ENCODE peak calls at places on chromosomes 5 and 9, in five cellular contexts. One of them, this sample, is unnamed.
A peak's percentile ranks its signal among the peaks of the same experiment; 100 is the strongest.

GRCh38 chr9:130426883-130427282 is 17.9 kb upstream of the ASS1 start:
- DNase-seq in GM04503: peak; percentile 41
- DNase-seq in stimulated activated CD4-positive, alpha-beta T cell treated with anti-CD3 and anti-CD28 coated beads, Interleukin-15, amount 100 ng/mL, for 24 hours: no peak
- DNase-seq in amniotic stem cell: no peak
- DNase-seq in ELR: peak; percentile 93
- DNase-seq in this sample: peak; percentile 7

GRCh38 chr9:99127372-99128132 is 22.6 kb downstream of the TGFBR1 start:
- DNase-seq in ELR: peak; percentile 82
- DNase-seq in GM04503: peak; percentile 49
- DNase-seq in stimulated activated CD4-positive, alpha-beta T cell treated with anti-CD3 and anti-CD28 coated beads, Interleukin-15, amount 100 ng/mL, for 24 hours: no peak
- DNase-seq in amniotic stem cell: peak; percentile 17
- DNase-seq in this sample: peak; percentile 56

GRCh38 chr5:132561601-132562000 is 4.8 kb downstream of the RAD50 start:
- DNase-seq in amniotic stem cell: no peak
- DNase-seq in GM04503: no peak
- DNase-seq in stimulated activated CD4-positive, alpha-beta T cell treated with anti-CD3 and anti-CD28 coated beads, Interleukin-15, amount 100 ng/mL, for 24 hours: peak; percentile 23
- DNase-seq in ELR: peak; percentile 10
- DNase-seq in this sample: no peak

GRCh38 chr5:127216143-127216542 is 74.5 kb upstream of the MEGF10 start:
- DNase-seq in GM04503: no peak
- DNase-seq in ELR: no peak
- DNase-seq in stimulated activated CD4-positive, alpha-beta T cell treated with anti-CD3 and anti-CD28 coated beads, Interleukin-15, amount 100 ng/mL, for 24 hours: no peak
- DNase-seq in amniotic stem cell: no peak
- DNase-seq in this sample: no peak

GRCh38 chr9:129317179-129318011 is 139.3 kb upstream of the IER5L start:
- DNase-seq in amniotic stem cell: no peak
- DNase-seq in GM04503: no peak
- DNase-seq in stimulated activated CD4-positive, alpha-beta T cell treated with anti-CD3 and anti-CD28 coated beads, Interleukin-15, amount 100 ng/mL, for 24 hours: peak; percentile 41
- DNase-seq in ELR: peak; percentile 58
- DNase-seq in this sample: peak; percentile 55

GRCh38 chr5:170195876-170196275 is 36.9 kb upstream of the C5orf58 start:
- DNase-seq in ELR: no peak
- DNase-seq in stimulated activated CD4-positive, alpha-beta T cell treated with anti-CD3 and anti-CD28 coated beads, Interleukin-15, amount 100 ng/mL, for 24 hours: no peak
- DNase-seq in GM04503: no peak
- DNase-seq in amniotic stem cell: no peak
- DNase-seq in this sample: no peak

GRCh38 chr9:30673132-30673531 is 1711.3 kb upstream of the ACO1 start:
- DNase-seq in GM04503: no peak
- DNase-seq in ELR: no peak
- DNase-seq in stimulated activated CD4-positive, alpha-beta T cell treated with anti-CD3 and anti-CD28 coated beads, Interleukin-15, amount 100 ng/mL, for 24 hours: no peak
- DNase-seq in amniotic stem cell: no peak
- DNase-seq in this sample: no peak

GRCh38 chr5:163437309-163438182 is at the start of gene CCNG1:
- DNase-seq in stimulated activated CD4-positive, alpha-beta T cell treated with anti-CD3 and anti-CD28 coated beads, Interleukin-15, amount 100 ng/mL, for 24 hours: peak; percentile 92
- DNase-seq in amniotic stem cell: peak; percentile 95
- DNase-seq in ELR: peak; percentile 98
- DNase-seq in GM04503: peak; percentile 79
- DNase-seq in this sample: peak; percentile 97

GRCh38 chr9:123763910-123764588 is 165.9 kb downstream of the DENND1A start:
- DNase-seq in stimulated activated CD4-positive, alpha-beta T cell treated with anti-CD3 and anti-CD28 coated beads, Interleukin-15, amount 100 ng/mL, for 24 hours: no peak
- DNase-seq in ELR: peak; percentile 75
- DNase-seq in GM04503: no peak
- DNase-seq in amniotic stem cell: peak; percentile 31
- DNase-seq in this sample: peak; percentile 87

GRCh38 chr9:13386935-13387667 is 107.6 kb upstream of the MPDZ start:
- DNase-seq in ELR: no peak
- DNase-seq in amniotic stem cell: no peak
- DNase-seq in stimulated activated CD4-positive, alpha-beta T cell treated with anti-CD3 and anti-CD28 coated beads, Interleukin-15, amount 100 ng/mL, for 24 hours: no peak
- DNase-seq in GM04503: peak; percentile 87
- DNase-seq in this sample: no peak

GRCh38 chr5:157866536-157866935 is 7.6 kb upstream of the CLINT1 start:
- DNase-seq in GM04503: no peak
- DNase-seq in amniotic stem cell: no peak
- DNase-seq in stimulated activated CD4-positive, alpha-beta T cell treated with anti-CD3 and anti-CD28 coated beads, Interleukin-15, amount 100 ng/mL, for 24 hours: no peak
- DNase-seq in ELR: no peak
- DNase-seq in this sample: no peak

GRCh38 chr5:54799645-54800044 is 185.7 kb downstream of the ESM1 start:
- DNase-seq in GM04503: no peak
- DNase-seq in ELR: no peak
- DNase-seq in amniotic stem cell: no peak
- DNase-seq in stimulated activated CD4-positive, alpha-beta T cell treated with anti-CD3 and anti-CD28 coated beads, Interleukin-15, amount 100 ng/mL, for 24 hours: no peak
- DNase-seq in this sample: no peak

GRCh38 chr9:131936929-131937328 is 142.7 kb downstream of the MED27 start:
- DNase-seq in stimulated activated CD4-positive, alpha-beta T cell treated with anti-CD3 and anti-CD28 coated beads, Interleukin-15, amount 100 ng/mL, for 24 hours: no peak
- DNase-seq in amniotic stem cell: no peak
- DNase-seq in GM04503: no peak
- DNase-seq in ELR: no peak
- DNase-seq in this sample: no peak

GRCh38 chr9:4026925-4027324 is 272.9 kb downstream of the GLIS3 start:
- DNase-seq in stimulated activated CD4-positive, alpha-beta T cell treated with anti-CD3 and anti-CD28 coated beads, Interleukin-15, amount 100 ng/mL, for 24 hours: no peak
- DNase-seq in GM04503: no peak
- DNase-seq in ELR: no peak
- DNase-seq in amniotic stem cell: no peak
- DNase-seq in this sample: no peak

GRCh38 chr9:102796244-102796643 is 198.9 kb upstream of the CYLC2 start:
- DNase-seq in GM04503: no peak
- DNase-seq in amniotic stem cell: no peak
- DNase-seq in ELR: no peak
- DNase-seq in stimulated activated CD4-positive, alpha-beta T cell treated with anti-CD3 and anti-CD28 coated beads, Interleukin-15, amount 100 ng/mL, for 24 hours: no peak
- DNase-seq in this sample: no peak

GRCh38 chr5:64534033-64534432 is 28.2 kb downstream of the RGS7BP start:
- DNase-seq in stimulated activated CD4-positive, alpha-beta T cell treated with anti-CD3 and anti-CD28 coated beads, Interleukin-15, amount 100 ng/mL, for 24 hours: no peak
- DNase-seq in GM04503: no peak
- DNase-seq in ELR: no peak
- DNase-seq in amniotic stem cell: no peak
- DNase-seq in this sample: no peak

GRCh38 chr9:34446468-34446891 is 11.9 kb downstream of the FAM219A start:
- DNase-seq in GM04503: no peak
- DNase-seq in ELR: no peak
- DNase-seq in amniotic stem cell: no peak
- DNase-seq in stimulated activated CD4-positive, alpha-beta T cell treated with anti-CD3 and anti-CD28 coated beads, Interleukin-15, amount 100 ng/mL, for 24 hours: no peak
- DNase-seq in this sample: peak; percentile 65

GRCh38 chr5:39373797-39374196 is 9.5 kb upstream of the C9 start:
- DNase-seq in ELR: no peak
- DNase-seq in amniotic stem cell: no peak
- DNase-seq in GM04503: no peak
- DNase-seq in stimulated activated CD4-positive, alpha-beta T cell treated with anti-CD3 and anti-CD28 coated beads, Interleukin-15, amount 100 ng/mL, for 24 hours: no peak
- DNase-seq in this sample: no peak

GRCh38 chr5:127969651-127970050 is 113.9 kb upstream of the SLC12A2 start:
- DNase-seq in GM04503: no peak
- DNase-seq in stimulated activated CD4-positive, alpha-beta T cell treated with anti-CD3 and anti-CD28 coated beads, Interleukin-15, amount 100 ng/mL, for 24 hours: no peak
- DNase-seq in ELR: no peak
- DNase-seq in amniotic stem cell: no peak
- DNase-seq in this sample: no peak

GRCh38 chr9:6973762-6974161 is 216.0 kb downstream of the KDM4C start:
- DNase-seq in amniotic stem cell: no peak
- DNase-seq in ELR: peak; percentile 26
- DNase-seq in stimulated activated CD4-positive, alpha-beta T cell treated with anti-CD3 and anti-CD28 coated beads, Interleukin-15, amount 100 ng/mL, for 24 hours: no peak
- DNase-seq in GM04503: no peak
- DNase-seq in this sample: peak; percentile 55

GRCh38 chr5:172380992-172381643 is 73.2 kb downstream of the SH3PXD2B start:
- DNase-seq in GM04503: no peak
- DNase-seq in ELR: no peak
- DNase-seq in stimulated activated CD4-positive, alpha-beta T cell treated with anti-CD3 and anti-CD28 coated beads, Interleukin-15, amount 100 ng/mL, for 24 hours: no peak
- DNase-seq in amniotic stem cell: no peak
- DNase-seq in this sample: no peak

GRCh38 chr9:128374221-128374675 is 3.1 kb downstream of the URM1 start:
- DNase-seq in amniotic stem cell: no peak
- DNase-seq in stimulated activated CD4-positive, alpha-beta T cell treated with anti-CD3 and anti-CD28 coated beads, Interleukin-15, amount 100 ng/mL, for 24 hours: no peak
- DNase-seq in GM04503: no peak
- DNase-seq in ELR: no peak
- DNase-seq in this sample: no peak

GRCh38 chr5:87410941-87411340 is 1.8 kb downstream of the CCNH start:
- DNase-seq in GM04503: peak; percentile 90
- DNase-seq in amniotic stem cell: no peak
- DNase-seq in ELR: peak; percentile 55
- DNase-seq in stimulated activated CD4-positive, alpha-beta T cell treated with anti-CD3 and anti-CD28 coated beads, Interleukin-15, amount 100 ng/mL, for 24 hours: no peak
- DNase-seq in this sample: peak; percentile 87

GRCh38 chr5:36060516-36060885 is 6.2 kb downstream of the UGT3A2 start:
- DNase-seq in ELR: peak; percentile 60
- DNase-seq in stimulated activated CD4-positive, alpha-beta T cell treated with anti-CD3 and anti-CD28 coated beads, Interleukin-15, amount 100 ng/mL, for 24 hours: no peak
- DNase-seq in amniotic stem cell: no peak
- DNase-seq in GM04503: no peak
- DNase-seq in this sample: peak; percentile 29

GRCh38 chr5:171316258-171317121 is 7.4 kb downstream of the TLX3 start:
- DNase-seq in amniotic stem cell: no peak
- DNase-seq in ELR: no peak
- DNase-seq in stimulated activated CD4-positive, alpha-beta T cell treated with anti-CD3 and anti-CD28 coated beads, Interleukin-15, amount 100 ng/mL, for 24 hours: no peak
- DNase-seq in GM04503: no peak
- DNase-seq in this sample: no peak

GRCh38 chr5:173706700-173707099 is 90.2 kb upstream of the BOD1 start:
- DNase-seq in amniotic stem cell: no peak
- DNase-seq in GM04503: no peak
- DNase-seq in stimulated activated CD4-positive, alpha-beta T cell treated with anti-CD3 and anti-CD28 coated beads, Interleukin-15, amount 100 ng/mL, for 24 hours: no peak
- DNase-seq in ELR: no peak
- DNase-seq in this sample: no peak

This sample was measured in HCEC 1CT.